ENCODE peak calls at places on chromosomes 5 and 9, in five cellular contexts. One of them, this sample, is unnamed.

GRCh38 chr9:135797507-135798302 is 95.7 kb downstream of the KCNT1 start:
- DNase-seq in nucleus accumbens: no peak
- DNase-seq in left colon: peak
- DNase-seq in iPS-NIHi11: peak
- DNase-seq in nephron progenitor cell: peak
- DNase-seq in this sample: no peak

GRCh38 chr5:108101816-108102215 is 280.1 kb downstream of the FBXL17 start:
- DNase-seq in nucleus accumbens: peak
- DNase-seq in left colon: no peak
- DNase-seq in iPS-NIHi11: no peak
- DNase-seq in nephron progenitor cell: no peak
- DNase-seq in this sample: peak

GRCh38 chr5:169258372-169259000 is 42.5 kb downstream of the SLIT3 start:
- DNase-seq in nucleus accumbens: no peak
- DNase-seq in left colon: no peak
- DNase-seq in iPS-NIHi11: no peak
- DNase-seq in nephron progenitor cell: no peak
- DNase-seq in this sample: no peak

GRCh38 chr5:115601709-115602584 is at the start of gene TICAM2:
- DNase-seq in nucleus accumbens: peak
- DNase-seq in left colon: peak
- DNase-seq in iPS-NIHi11: peak
- DNase-seq in nephron progenitor cell: peak
- DNase-seq in this sample: peak

GRCh38 chr9:121359358-121360294 is 10.4 kb downstream of the STOM start:
- DNase-seq in nucleus accumbens: no peak
- DNase-seq in left colon: no peak
- DNase-seq in iPS-NIHi11: no peak
- DNase-seq in nephron progenitor cell: no peak
- DNase-seq in this sample: no peak

GRCh38 chr5:95910521-95910920 is 51.1 kb downstream of the ELL2 start:
- DNase-seq in nucleus accumbens: no peak
- DNase-seq in left colon: no peak
- DNase-seq in iPS-NIHi11: no peak
- DNase-seq in nephron progenitor cell: no peak
- DNase-seq in this sample: no peak

GRCh38 chr5:135501965-135502364 is 33.8 kb downstream of the NEUROG1 start:
- DNase-seq in nucleus accumbens: no peak
- DNase-seq in left colon: no peak
- DNase-seq in iPS-NIHi11: no peak
- DNase-seq in nephron progenitor cell: no peak
- DNase-seq in this sample: no peak

GRCh38 chr5:93512799-93513198 is 68.2 kb downstream of the NR2F1-AS1 start:
- DNase-seq in nucleus accumbens: no peak
- DNase-seq in left colon: no peak
- DNase-seq in iPS-NIHi11: no peak
- DNase-seq in nephron progenitor cell: no peak
- DNase-seq in this sample: no peak

GRCh38 chr5:149210968-149211495 is 60.6 kb upstream of the AFAP1L1 start:
- DNase-seq in nucleus accumbens: no peak
- DNase-seq in left colon: no peak
- DNase-seq in iPS-NIHi11: peak
- DNase-seq in nephron progenitor cell: peak
- DNase-seq in this sample: no peak

GRCh38 chr5:14665110-14665822 is 748 bp downstream of the OTULIN start:
- DNase-seq in nucleus accumbens: no peak
- DNase-seq in left colon: peak
- DNase-seq in iPS-NIHi11: peak
- DNase-seq in nephron progenitor cell: peak
- DNase-seq in this sample: peak

GRCh38 chr9:116900543-116900942 is 213.4 kb downstream of the TRIM32 start:
- DNase-seq in nucleus accumbens: no peak
- DNase-seq in left colon: no peak
- DNase-seq in iPS-NIHi11: no peak
- DNase-seq in nephron progenitor cell: no peak
- DNase-seq in this sample: no peak

GRCh38 chr9:113269355-113269754 is 6.0 kb downstream of the CDC26 start:
- DNase-seq in nucleus accumbens: no peak
- DNase-seq in left colon: no peak
- DNase-seq in iPS-NIHi11: no peak
- DNase-seq in nephron progenitor cell: no peak
- DNase-seq in this sample: no peak

GRCh38 chr5:93601433-93602175 is 18.6 kb downstream of the NR2F1 start:
- DNase-seq in nucleus accumbens: no peak
- DNase-seq in left colon: no peak
- DNase-seq in iPS-NIHi11: no peak
- DNase-seq in nephron progenitor cell: no peak
- DNase-seq in this sample: no peak

GRCh38 chr9:118088075-118088474 is 383.9 kb downstream of the TLR4 start:
- DNase-seq in nucleus accumbens: no peak
- DNase-seq in left colon: no peak
- DNase-seq in iPS-NIHi11: no peak
- DNase-seq in nephron progenitor cell: no peak
- DNase-seq in this sample: no peak

GRCh38 chr9:129632460-129632859 is 6.5 kb downstream of the NTMT1 start:
- DNase-seq in nucleus accumbens: no peak
- DNase-seq in left colon: no peak
- DNase-seq in iPS-NIHi11: no peak
- DNase-seq in nephron progenitor cell: no peak
- DNase-seq in this sample: no peak

GRCh38 chr5:73393606-73394489 is 54.7 kb downstream of the FOXD1 start:
- DNase-seq in nucleus accumbens: no peak
- DNase-seq in left colon: no peak
- DNase-seq in iPS-NIHi11: no peak
- DNase-seq in nephron progenitor cell: no peak
- DNase-seq in this sample: no peak

GRCh38 chr5:78879541-78879940 is 105.6 kb downstream of the ARSB start:
- DNase-seq in nucleus accumbens: no peak
- DNase-seq in left colon: no peak
- DNase-seq in iPS-NIHi11: no peak
- DNase-seq in nephron progenitor cell: no peak
- DNase-seq in this sample: no peak

GRCh38 chr5:168302785-168303184 is 11.3 kb downstream of the WWC1 start:
- DNase-seq in nucleus accumbens: no peak
- DNase-seq in left colon: no peak
- DNase-seq in iPS-NIHi11: no peak
- DNase-seq in nephron progenitor cell: no peak
- DNase-seq in this sample: no peak

GRCh38 chr5:175743676-175744210 is 85.9 kb downstream of the HRH2 start:
- DNase-seq in nucleus accumbens: no peak
- DNase-seq in left colon: no peak
- DNase-seq in iPS-NIHi11: peak
- DNase-seq in nephron progenitor cell: peak
- DNase-seq in this sample: no peak

GRCh38 chr5:173697931-173698579 is 81.6 kb upstream of the BOD1 start:
- DNase-seq in nucleus accumbens: no peak
- DNase-seq in left colon: no peak
- DNase-seq in iPS-NIHi11: no peak
- DNase-seq in nephron progenitor cell: no peak
- DNase-seq in this sample: no peak

GRCh38 chr9:124001445-124001799 is 10.1 kb upstream of the LHX2 start:
- DNase-seq in nucleus accumbens: no peak
- DNase-seq in left colon: no peak
- DNase-seq in iPS-NIHi11: no peak
- DNase-seq in nephron progenitor cell: no peak
- DNase-seq in this sample: no peak

GRCh38 chr9:33329996-33330395 is 39.7 kb downstream of the NFX1 start:
- DNase-seq in nucleus accumbens: no peak
- DNase-seq in left colon: no peak
- DNase-seq in iPS-NIHi11: no peak
- DNase-seq in nephron progenitor cell: no peak
- DNase-seq in this sample: no peak

GRCh38 chr9:38251036-38251335 is 141.5 kb upstream of the ALDH1B1 start:
- DNase-seq in nucleus accumbens: no peak
- DNase-seq in left colon: no peak
- DNase-seq in iPS-NIHi11: no peak
- DNase-seq in nephron progenitor cell: no peak
- DNase-seq in this sample: no peak

GRCh38 chr5:138163721-138164120 is 14.7 kb downstream of the BRD8 start:
- DNase-seq in nucleus accumbens: no peak
- DNase-seq in left colon: no peak
- DNase-seq in iPS-NIHi11: no peak
- DNase-seq in nephron progenitor cell: no peak
- DNase-seq in this sample: no peak

GRCh38 chr5:9903806-9904205 is 273.7 kb upstream of the TAS2R1 start:
- DNase-seq in nucleus accumbens: no peak
- DNase-seq in left colon: no peak
- DNase-seq in iPS-NIHi11: no peak
- DNase-seq in nephron progenitor cell: no peak
- DNase-seq in this sample: no peak

GRCh38 chr5:141413540-141414069 is 818 bp downstream of the PCDHGA10 start:
- DNase-seq in nucleus accumbens: no peak
- DNase-seq in left colon: no peak
- DNase-seq in iPS-NIHi11: no peak
- DNase-seq in nephron progenitor cell: no peak
- DNase-seq in this sample: no peak

GRCh38 chr5:179373961-179374505 is 28.8 kb upstream of the ADAMTS2 start:
- DNase-seq in nucleus accumbens: no peak
- DNase-seq in left colon: no peak
- DNase-seq in iPS-NIHi11: no peak
- DNase-seq in nephron progenitor cell: no peak
- DNase-seq in this sample: no peak

GRCh38 chr5:94847726-94848125 is 229.3 kb downstream of the SLF1 start:
- DNase-seq in nucleus accumbens: no peak
- DNase-seq in left colon: no peak
- DNase-seq in iPS-NIHi11: no peak
- DNase-seq in nephron progenitor cell: no peak
- DNase-seq in this sample: no peak

GRCh38 chr9:136537896-136538598 is 7.8 kb downstream of the NOTCH1 start:
- DNase-seq in nucleus accumbens: no peak
- DNase-seq in left colon: no peak
- DNase-seq in iPS-NIHi11: no peak
- DNase-seq in nephron progenitor cell: no peak
- DNase-seq in this sample: no peak

GRCh38 chr5:125088522-125089105 is 342.2 kb upstream of the ZNF608 start:
- DNase-seq in nucleus accumbens: no peak
- DNase-seq in left colon: no peak
- DNase-seq in iPS-NIHi11: no peak
- DNase-seq in nephron progenitor cell: no peak
- DNase-seq in this sample: no peak

GRCh38 chr5:6869677-6870076 is 156.4 kb downstream of the TENT4A start:
- DNase-seq in nucleus accumbens: no peak
- DNase-seq in left colon: no peak
- DNase-seq in iPS-NIHi11: no peak
- DNase-seq in nephron progenitor cell: no peak
- DNase-seq in this sample: no peak

GRCh38 chr9:131477367-131477766 is 25.4 kb upstream of the POMT1 start:
- DNase-seq in nucleus accumbens: no peak
- DNase-seq in left colon: no peak
- DNase-seq in iPS-NIHi11: no peak
- DNase-seq in nephron progenitor cell: no peak
- DNase-seq in this sample: no peak

GRCh38 chr9:80074439-80074838 is 502.7 kb downstream of the TLE4 start:
- DNase-seq in nucleus accumbens: no peak
- DNase-seq in left colon: no peak
- DNase-seq in iPS-NIHi11: no peak
- DNase-seq in nephron progenitor cell: no peak
- DNase-seq in this sample: no peak

This sample was measured in amygdala.